ENCODE peak calls at places on chromosomes 4 and X, in six cellular contexts. C, F, O, Q, N and W are unnamed samples. For H3K27me3, the result is how much of the 10 kb centered on the place peaks cover.

GRCh38 chrX:15574017-15574416 is 26.7 kb downstream of the ACE2 start:
- DNase-seq in C (no peak), F (no peak), O (no peak), Q (no peak), N (no peak), W (no peak)

GRCh38 chr4:84493092-84493850 is 5.8 kb downstream of the NKX6-1 start:
- DNase-seq in C (peak), F (no peak), O (no peak), Q (peak), N (no peak), W (peak)

GRCh38 chr4:69881173-69881773 is 21.3 kb upstream of the SULT1E1 start:
- DNase-seq in C (peak), F (no peak), O (no peak), Q (peak), N (peak), W (peak)

GRCh38 chr4:120995611-120996010 is 73.1 kb upstream of the PRDM5 start:
- DNase-seq in C (no peak), F (no peak), O (no peak), Q (no peak), N (no peak), W (no peak)

GRCh38 chr4:140085062-140085622 is 68.8 kb downstream of the MAML3 start:
- DNase-seq in C (no peak), F (no peak), O (no peak), Q (no peak), N (no peak), W (peak)

GRCh38 chr4:53943345-53944085 is 120.9 kb downstream of the CHIC2 start:
- DNase-seq in C (no peak), F (no peak), O (no peak), Q (no peak), N (no peak), W (no peak)

GRCh38 chr4:76744253-76744921 is 153.6 kb downstream of the SOWAHB start:
- DNase-seq in C (no peak), F (no peak), O (no peak), Q (no peak), N (no peak), W (no peak)

GRCh38 chr4:6674500-6675149 is 19.1 kb upstream of the S100P start:
- DNase-seq in C (peak), F (no peak), O (no peak), Q (peak), N (no peak), W (peak)

GRCh38 chr4:101140228-101140627 is 207.1 kb downstream of the PPP3CA start:
- DNase-seq in C (no peak), F (no peak), O (no peak), Q (no peak), N (no peak), W (no peak)

GRCh38 chr4:169160825-169161224 is 109.9 kb downstream of the SH3RF1 start:
- DNase-seq in C (peak), F (peak), O (peak), Q (no peak), N (no peak), W (no peak)

GRCh38 chr4:175443547-175443946 is 368.5 kb downstream of the GPM6A start:
- DNase-seq in C (no peak), F (no peak), O (no peak), Q (no peak), N (no peak), W (peak)

GRCh38 chr4:1855334-1856070 is 454 bp downstream of the LETM1 start:
- DNase-seq in C (peak), F (peak), O (peak), Q (peak), N (no peak), W (no peak)

GRCh38 chrX:18707442-18708049 is at the start of gene PPEF1:
- DNase-seq in C (no peak), F (no peak), O (no peak), Q (no peak), N (no peak), W (no peak)

GRCh38 chr4:177455591-177455990 is 13.4 kb upstream of the AGA start:
- DNase-seq in C (peak), F (no peak), O (no peak), Q (no peak), N (no peak), W (peak)

GRCh38 chrX:115958687-115959359 is 211.7 kb upstream of the AGTR2 start:
- DNase-seq in C (no peak), F (no peak), O (no peak), Q (no peak), N (no peak), W (no peak)

GRCh38 chr4:1278336-1278670 is 11.4 kb upstream of the MAEA start:
- DNase-seq in C (no peak), F (no peak), O (no peak), Q (no peak), N (no peak), W (no peak)

GRCh38 chr4:90226734-90227133 is 99.5 kb downstream of the CCSER1 start:
- DNase-seq in C (no peak), F (no peak), O (no peak), Q (no peak), N (no peak), W (no peak)

GRCh38 chrX:153397256-153397960 is 3.7 kb downstream of the PNMA6E start:
- DNase-seq in C (no peak), F (no peak), O (no peak), Q (no peak), N (no peak), W (no peak)

GRCh38 chr4:70251250-70251944 is 9.0 kb downstream of the CSN3 start:
- DNase-seq in C (no peak), F (no peak), O (no peak), Q (no peak), N (no peak), W (no peak)

GRCh38 chrX:140776320-140776719 is 66.8 kb downstream of the LINC00632 start:
- DNase-seq in C (no peak), F (no peak), O (no peak), Q (no peak), N (no peak), W (no peak)

GRCh38 chrX:150844016-150844415 is 54.5 kb downstream of the CD99L2 start:
- DNase-seq in C (no peak), F (no peak), O (no peak), Q (no peak), N (no peak), W (no peak)

GRCh38 chrX:8018916-8019315 is 91.7 kb upstream of the PNPLA4 start:
- DNase-seq in C (no peak), F (no peak), O (no peak), Q (no peak), N (no peak), W (no peak)

GRCh38 chr4:140743194-140743931 is 12.8 kb downstream of the TBC1D9 start:
- DNase-seq in C (peak), F (no peak), O (no peak), Q (no peak), N (no peak), W (no peak)

GRCh38 chr4:57410331-57411052 is 300.3 kb upstream of the IGFBP7 start:
- DNase-seq in C (no peak), F (no peak), O (no peak), Q (no peak), N (peak), W (no peak)

GRCh38 chrX:49287665-49288064 is 15.8 kb upstream of the GAGE10 start:
- DNase-seq in C (no peak), F (no peak), O (no peak), Q (no peak), N (no peak), W (no peak)

GRCh38 chr4:57064811-57065711 is 45.1 kb downstream of the IGFBP7 start:
- DNase-seq in C (no peak), F (peak), O (peak), Q (peak), N (peak), W (no peak)

GRCh38 chr4:145298885-145299284 is 118.5 kb upstream of the OTUD4 start:
- DNase-seq in C (no peak), F (no peak), O (no peak), Q (peak), N (no peak), W (no peak)

GRCh38 chrX:45050558-45050957 is 150.1 kb downstream of the DIPK2B start:
- DNase-seq in C (no peak), F (no peak), O (no peak), Q (no peak), N (no peak), W (no peak)

GRCh38 chr4:108149588-108150380 is 18.9 kb downstream of the LEF1 start:
- DNase-seq in C (no peak), F (no peak), O (no peak), Q (no peak), N (no peak), W (no peak)

GRCh38 chrX:40663880-40664630 is 16.7 kb upstream of the CXorf38 start:
- DNase-seq in C (peak), F (no peak), O (no peak), Q (no peak), N (no peak), W (peak)

GRCh38 chrX:54386314-54386713 is 28.5 kb upstream of the WNK3 start:
- DNase-seq in C (no peak), F (no peak), O (no peak), Q (no peak), N (no peak), W (no peak)

GRCh38 chrX:10103023-10103422 is 53.8 kb upstream of the CLCN4 start:
- DNase-seq in C (no peak), F (no peak), O (no peak), Q (peak), N (no peak), W (no peak)

GRCh38 chr4:10571896-10572295 is 112.7 kb downstream of the CLNK start:
- DNase-seq in C (no peak), F (no peak), O (no peak), Q (no peak), N (no peak), W (no peak)

GRCh38 chrX:152861116-152861515 is 30.3 kb downstream of the NSDHL start:
- DNase-seq in C (no peak), F (no peak), O (no peak), Q (no peak), N (no peak), W (no peak)

GRCh38 chr4:52614241-52614640 is 44.9 kb downstream of the USP46 start:
- DNase-seq in C (no peak), F (no peak), O (no peak), Q (no peak), N (no peak), W (no peak)

GRCh38 chr4:52606040-52606439 is 53.1 kb downstream of the USP46 start:
- DNase-seq in C (no peak), F (no peak), O (no peak), Q (no peak), N (no peak), W (no peak)

GRCh38 chr4:52612341-52612740 is 46.8 kb downstream of the USP46 start:
- DNase-seq in C (no peak), F (no peak), O (no peak), Q (no peak), N (no peak), W (peak)

GRCh38 chr4:52606766-52607165 is 52.3 kb downstream of the USP46 start:
- DNase-seq in C (no peak), F (no peak), O (no peak), Q (no peak), N (no peak), W (no peak)

GRCh38 chr4:52611030-52611555 is 48.0 kb downstream of the USP46 start:
- DNase-seq in C (peak), F (no peak), O (no peak), Q (no peak), N (peak), W (no peak)
- H3K27me3 ChIP-seq in C (under half), F (under half), O (under half), Q (under half), N (under half), W (under half)

GRCh38 chr4:7786517-7786916 is 153.1 kb downstream of the AFAP1 start:
- DNase-seq in C (no peak), F (no peak), O (no peak), Q (no peak), N (no peak), W (no peak)
- TF ChIP-seq CTCF in C (no peak), F (no peak), O (no peak), Q (no peak), N (no peak), W (no peak)

GRCh38 chr4:82866706-82867385 is 24.1 kb downstream of the SEC31A start:
- DNase-seq in C (no peak), F (no peak), O (no peak), Q (no peak), N (no peak), W (no peak)

GRCh38 chr4:82868572-82868971 is 22.4 kb downstream of the SEC31A start:
- DNase-seq in C (no peak), F (no peak), O (no peak), Q (no peak), N (no peak), W (no peak)

GRCh38 chr4:82865592-82865991 is 25.4 kb downstream of the SEC31A start:
- DNase-seq in C (no peak), F (no peak), O (no peak), Q (no peak), N (no peak), W (no peak)

GRCh38 chr4:82861529-82861928 is 29.4 kb downstream of the SEC31A start:
- DNase-seq in C (no peak), F (no peak), O (no peak), Q (no peak), N (no peak), W (no peak)

GRCh38 chr4:82864336-82865001 is 26.5 kb downstream of the SEC31A start:
- DNase-seq in C (no peak), F (no peak), O (no peak), Q (no peak), N (no peak), W (no peak)
- H3K27me3 ChIP-seq in C (under half), F (under half), O (under half), Q (under half), N (under half), W (under half)

DNA sequence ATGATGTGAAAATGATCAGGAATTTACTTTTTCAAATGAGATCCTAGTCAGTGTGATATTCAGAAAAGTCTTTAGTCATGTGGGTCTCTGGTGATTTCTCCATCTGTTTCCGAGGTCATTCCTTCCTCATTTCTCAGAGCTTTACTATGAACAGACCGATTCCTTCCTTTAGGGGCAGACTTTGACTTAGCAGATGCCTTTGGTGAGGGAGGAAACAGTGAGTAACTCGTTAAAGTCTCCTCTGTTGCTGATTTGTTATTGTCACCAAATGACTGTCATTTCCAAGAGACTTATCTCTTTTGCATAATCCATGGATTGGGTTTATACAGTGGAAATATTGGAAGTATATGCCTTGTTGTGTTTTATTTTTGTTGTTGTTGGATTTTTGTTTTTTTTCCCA is 76.2 kb upstream of the CD99 start:
- DNase-seq in C (peak), F (no peak), O (no peak), Q (no peak), N (peak), W (no peak)
- TF ChIP-seq CTCF in C (peak), F (peak), O (no peak), Q (no peak), N (peak), W (no peak)

GRCh38 chrX:69968956-69969355 is 80.8 kb downstream of the AWAT2 start:
- DNase-seq in C (no peak), F (no peak), O (no peak), Q (no peak), N (no peak), W (no peak)
- H3K27me3 ChIP-seq in C (under half), F (under half), O (under half), Q (under half), N (under half), W (under half)

DNA sequence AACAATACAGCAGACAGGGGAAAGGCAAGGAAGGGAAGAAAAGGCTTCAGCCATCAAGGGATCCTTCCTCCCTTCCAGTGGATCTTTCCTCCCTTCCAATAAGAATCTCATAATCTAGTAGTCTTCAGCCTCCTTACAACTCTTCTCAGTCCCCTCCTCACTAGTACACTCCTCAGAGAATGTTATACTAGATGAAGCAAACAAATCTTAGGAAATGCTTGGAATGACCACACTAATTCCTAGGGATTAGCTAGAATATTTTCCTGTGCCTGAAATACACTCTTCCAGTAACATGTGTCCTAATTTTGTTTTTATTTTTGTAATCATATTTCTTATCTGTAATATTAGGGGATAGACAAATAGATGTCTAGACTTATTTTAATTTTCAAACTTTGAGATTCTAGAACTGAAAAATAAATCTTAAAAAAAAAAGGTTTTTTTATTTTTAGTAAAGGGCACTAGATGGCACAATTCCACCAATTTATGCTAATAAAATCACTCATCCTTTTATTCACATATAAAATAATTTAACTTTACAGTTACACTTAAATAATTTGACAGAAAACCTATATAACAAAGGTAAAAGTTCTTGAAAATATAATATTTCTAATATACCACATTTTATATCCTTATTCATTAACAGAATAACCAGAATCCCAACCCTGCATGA is 7.0 kb upstream of the STPG2 start:
- DNase-seq in C (no peak), F (no peak), O (no peak), Q (no peak), N (no peak), W (no peak)
- TF ChIP-seq CTCF in C (peak), F (no peak), O (peak), Q (no peak), N (peak), W (no peak)

GRCh38 chrX:96771500-96771899 is 86.9 kb downstream of the DIAPH2 start:
- DNase-seq in C (no peak), F (no peak), O (no peak), Q (no peak), N (no peak), W (no peak)

GRCh38 chrX:96774116-96774515 is 89.5 kb downstream of the DIAPH2 start:
- DNase-seq in C (no peak), F (no peak), O (no peak), Q (no peak), N (no peak), W (no peak)

GRCh38 chrX:96776966-96777365 is 92.3 kb downstream of the DIAPH2 start:
- DNase-seq in C (no peak), F (no peak), O (no peak), Q (no peak), N (no peak), W (no peak)
- H3K27me3 ChIP-seq in C (under half), F (under half), O (under half), Q (under half), N (under half), W (under half)

GRCh38 chr4:173520921-173521473 is 9.0 kb downstream of the HAND2 start:
- DNase-seq in C (peak), F (no peak), O (no peak), Q (no peak), N (no peak), W (no peak)

GRCh38 chr4:173522160-173522873 is 7.7 kb downstream of the HAND2 start:
- DNase-seq in C (peak), F (peak), O (peak), Q (peak), N (peak), W (no peak)

GRCh38 chr4:173521474-173522159 is 8.4 kb downstream of the HAND2 start:
- DNase-seq in C (peak), F (peak), O (no peak), Q (no peak), N (no peak), W (no peak)

GRCh38 chr4:173524218-173525117 is 5.6 kb downstream of the HAND2 start:
- DNase-seq in C (peak), F (no peak), O (no peak), Q (no peak), N (no peak), W (no peak)

GRCh38 chr4:173522874-173523395 is 7.1 kb downstream of the HAND2 start:
- DNase-seq in C (no peak), F (no peak), O (no peak), Q (no peak), N (no peak), W (no peak)
- TF ChIP-seq CTCF in C (peak), F (no peak), O (no peak), Q (no peak), N (no peak), W (no peak)

GRCh38 chrX:111005151-111005550 is 90.8 kb upstream of the PAK3 start:
- DNase-seq in C (no peak), F (no peak), O (no peak), Q (no peak), N (no peak), W (no peak)

GRCh38 chrX:111007238-111007637 is 88.8 kb upstream of the PAK3 start:
- DNase-seq in C (no peak), F (no peak), O (no peak), Q (no peak), N (no peak), W (no peak)

GRCh38 chrX:111008126-111008525 is 87.9 kb upstream of the PAK3 start:
- DNase-seq in C (no peak), F (no peak), O (no peak), Q (no peak), N (no peak), W (no peak)

GRCh38 chrX:111006119-111006518 is 89.9 kb upstream of the PAK3 start:
- DNase-seq in C (no peak), F (no peak), O (no peak), Q (no peak), N (no peak), W (no peak)

GRCh38 chrX:111003118-111003517 is 92.9 kb upstream of the PAK3 start:
- DNase-seq in C (no peak), F (no peak), O (no peak), Q (no peak), N (no peak), W (no peak)
- H3K27me3 ChIP-seq in C (under half), F (under half), O (under half), Q (under half), N (under half), W (under half)